ENCODE peak calls at places on chromosome 21, in nine cellular contexts. P is IMR-90; E is PC-3; Z is stomach; T is heart right ventricle; A is CD4-positive, CD25-positive, alpha-beta regulatory T cell; I is esophagus squamous epithelium; M is tibial artery; N is breast epithelium. Q is an unnamed sample. For H3K36me3 and H3K27me3, the result is how much of the 10 kb centered on the place peaks cover.

GRCh38 chr21:41429925-41430491 is 4.0 kb downstream of the MX1 start:
- DNase-seq in P (no peak), E (no peak), Z (no peak), T (no peak), A (no peak), I (no peak), M (no peak), N (no peak), Q (no peak)

GRCh38 chr21:17708541-17709265 is 96.0 kb upstream of the BTG3 start:
- DNase-seq in P (no peak), E (no peak), Z (no peak), T (no peak), A (no peak), I (no peak), M (no peak), N (no peak), Q (peak)

GRCh38 chr21:25512095-25513086 is 94.9 kb downstream of the MRPL39 start:
- DNase-seq in P (no peak), E (no peak), Z (no peak), T (no peak), A (no peak), I (no peak), M (peak), N (no peak), Q (no peak)

GRCh38 chr21:38942617-38943245 is 137.0 kb downstream of the ETS2 start:
- DNase-seq in P (no peak), E (no peak), Z (no peak), T (no peak), A (no peak), I (no peak), M (no peak), N (no peak), Q (no peak)

GRCh38 chr21:36792505-36792967 is 93.6 kb downstream of the SIM2 start:
- DNase-seq in P (peak), E (peak), Z (no peak), T (no peak), A (no peak), I (no peak), M (no peak), N (peak), Q (peak)

GRCh38 chr21:37207441-37208009 is 59.6 kb downstream of the VPS26C start:
- DNase-seq in P (no peak), E (peak), Z (no peak), T (no peak), A (no peak), I (no peak), M (no peak), N (peak), Q (peak)

GRCh38 chr21:37797403-37797802 is 118.9 kb downstream of the KCNJ6 start:
- DNase-seq in P (no peak), E (no peak), Z (no peak), T (no peak), A (no peak), I (no peak), M (no peak), N (no peak), Q (no peak)

GRCh38 chr21:38930838-38931237 is 125.1 kb downstream of the ETS2 start:
- DNase-seq in P (peak), E (no peak), Z (no peak), T (no peak), A (no peak), I (no peak), M (peak), N (no peak), Q (peak)

GRCh38 chr21:33799378-33800090 is 116.1 kb downstream of the ATP5PO start:
- DNase-seq in P (no peak), E (no peak), Z (no peak), T (peak), A (no peak), I (no peak), M (no peak), N (no peak), Q (no peak)

GRCh38 chr21:39022901-39023693 is 160.2 kb downstream of the PSMG1 start:
- DNase-seq in P (peak), E (no peak), Z (no peak), T (peak), A (no peak), I (no peak), M (no peak), N (peak), Q (no peak)

GRCh38 chr21:9839011-9839661 is 682.2 kb upstream of the TPTE start:
- DNase-seq in P (no peak), E (peak), Z (no peak), T (peak), A (no peak), I (no peak), M (no peak), N (no peak), Q (no peak)

GRCh38 chr21:33080376-33080775 is 10.4 kb downstream of the OLIG1 start:
- DNase-seq in P (no peak), E (no peak), Z (no peak), T (no peak), A (no peak), I (no peak), M (no peak), N (no peak), Q (no peak)

GRCh38 chr21:37449302-37449937 is 82.8 kb downstream of the DYRK1A start:
- DNase-seq in P (no peak), E (no peak), Z (no peak), T (no peak), A (no peak), I (no peak), M (no peak), N (no peak), Q (no peak)

GRCh38 chr21:36747815-36748381 is 49.0 kb downstream of the SIM2 start:
- DNase-seq in P (peak), E (no peak), Z (no peak), T (peak), A (no peak), I (no peak), M (no peak), N (no peak), Q (no peak)

GRCh38 chr21:21971384-21971783 is 973.2 kb downstream of the NCAM2 start:
- DNase-seq in P (no peak), E (peak), Z (no peak), T (no peak), A (no peak), I (no peak), M (no peak), N (no peak), Q (no peak)

GRCh38 chr21:38878394-38879179 is 72.9 kb downstream of the ETS2 start:
- DNase-seq in P (no peak), E (no peak), Z (no peak), T (no peak), A (no peak), I (no peak), M (no peak), N (no peak), Q (peak)

GRCh38 chr21:38938343-38938742 is 132.6 kb downstream of the ETS2 start:
- DNase-seq in P (peak), E (no peak), Z (no peak), T (no peak), A (peak), I (no peak), M (no peak), N (no peak), Q (no peak)

GRCh38 chr21:42223826-42224575 is 5.1 kb downstream of the ABCG1 start:
- DNase-seq in P (no peak), E (no peak), Z (no peak), T (no peak), A (no peak), I (no peak), M (no peak), N (no peak), Q (no peak)

GRCh38 chr21:40841524-40842196 is 5.3 kb downstream of the DSCAM start:
- DNase-seq in P (no peak), E (peak), Z (peak), T (peak), A (no peak), I (no peak), M (peak), N (peak), Q (peak)

GRCh38 chr21:14646893-14647292 is 100.8 kb upstream of the SAMSN1 start:
- DNase-seq in P (no peak), E (no peak), Z (no peak), T (no peak), A (no peak), I (no peak), M (no peak), N (no peak), Q (no peak)

GRCh38 chr21:33135925-33136324 is 66.0 kb downstream of the OLIG1 start:
- DNase-seq in P (no peak), E (no peak), Z (no peak), T (no peak), A (no peak), I (no peak), M (no peak), N (no peak), Q (no peak)

GRCh38 chr21:42233067-42233981 is 14.4 kb downstream of the ABCG1 start:
- DNase-seq in P (peak), E (peak), Z (peak), T (peak), A (peak), I (no peak), M (peak), N (peak), Q (peak)

GRCh38 chr21:39364949-39365348 is 16.1 kb upstream of the HMGN1 start:
- DNase-seq in P (peak), E (no peak), Z (no peak), T (no peak), A (no peak), I (no peak), M (no peak), N (no peak), Q (no peak)

GRCh38 chr21:39004776-39005605 is 178.3 kb downstream of the PSMG1 start:
- DNase-seq in P (peak), E (no peak), Z (peak), T (peak), A (no peak), I (no peak), M (peak), N (no peak), Q (peak)

GRCh38 chr21:43794857-43795256 is 5.5 kb downstream of the RRP1 start:
- DNase-seq in P (no peak), E (no peak), Z (no peak), T (no peak), A (no peak), I (no peak), M (no peak), N (no peak), Q (no peak)
- H3K36me3 ChIP-seq in P (half or more), E (half or more), Z (half or more), T (under half), A (half or more), I (under half), M (half or more), N (under half), Q (half or more)

GRCh38 chr21:28160378-28160777 is 832.3 kb downstream of the LTN1 start:
- DNase-seq in P (no peak), E (no peak), Z (no peak), T (no peak), A (no peak), I (no peak), M (peak), N (no peak), Q (no peak)
- H3K4me3 ChIP-seq in P (no peak), E (no peak), Z (no peak), T (no peak), A (no peak), I (no peak), M (no peak), N (no peak), Q (no peak)

GRCh38 chr21:44628707-44629391 is 2.0 kb downstream of the KRTAP10-9 start:
- DNase-seq in P (no peak), E (no peak), Z (no peak), T (no peak), A (no peak), I (no peak), M (no peak), N (no peak), Q (no peak)
- H3K27me3 ChIP-seq in P (under half), E (under half), Z (under half), T (under half), A (under half), I (under half), M (under half), N (under half), Q (under half)

DNA sequence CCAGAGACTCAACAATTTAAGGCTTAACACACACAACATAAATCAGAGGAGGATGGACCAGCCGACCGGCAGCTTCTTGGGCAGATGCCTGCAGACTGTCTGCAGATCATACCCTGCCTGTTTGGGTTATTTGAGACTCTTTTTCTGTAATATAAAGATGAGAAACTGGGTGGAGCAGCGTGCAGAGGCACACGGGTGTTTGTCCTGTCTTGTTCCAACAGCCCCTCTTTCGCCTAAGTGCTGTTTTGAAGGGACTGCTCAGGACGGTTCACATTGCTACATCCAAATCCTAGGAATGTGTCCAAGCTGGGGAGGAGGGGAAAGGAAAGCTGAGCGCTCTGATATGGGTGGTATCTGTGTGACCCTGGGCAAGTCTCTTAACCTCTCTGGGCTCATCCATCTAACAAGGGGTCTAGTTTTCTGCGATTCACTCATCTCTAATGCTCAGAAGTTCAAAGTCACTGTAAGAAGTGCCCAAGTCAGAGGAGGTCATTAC is 149.9 kb downstream of the CLIC6 start:
- DNase-seq in P (peak), E (no peak), Z (no peak), T (no peak), A (no peak), I (no peak), M (no peak), N (no peak), Q (peak)
- H3K36me3 ChIP-seq in P (under half), E (half or more), Z (half or more), T (under half), A (half or more), I (under half), M (under half), N (under half), Q (under half)

GRCh38 chr21:34886554-34887385 is 162.3 kb downstream of the RUNX1 start:
- DNase-seq in P (no peak), E (peak), Z (no peak), T (peak), A (peak), I (no peak), M (peak), N (no peak), Q (no peak)
- H3K4me3 ChIP-seq in P (peak), E (peak), Z (peak), T (peak), A (peak), I (peak), M (peak), N (peak), Q (peak)

GRCh38 chr21:29953690-29954089 is 13.9 kb upstream of the GRIK1 start:
- DNase-seq in P (no peak), E (no peak), Z (no peak), T (no peak), A (no peak), I (no peak), M (no peak), N (no peak), Q (no peak)
- H3K27me3 ChIP-seq in P (under half), E (under half), Z (under half), T (under half), A (under half), I (under half), M (under half), N (under half), Q (under half)

GRCh38 chr21:46648539-46648938 is 13.1 kb downstream of the PRMT2 start:
- DNase-seq in P (no peak), E (no peak), Z (no peak), T (no peak), A (no peak), I (no peak), M (no peak), N (no peak), Q (no peak)

GRCh38 chr21:46643379-46644177 is 8.1 kb downstream of the PRMT2 start:
- DNase-seq in P (no peak), E (no peak), Z (no peak), T (no peak), A (no peak), I (no peak), M (no peak), N (no peak), Q (no peak)

GRCh38 chr21:46646541-46647154 is 11.2 kb downstream of the PRMT2 start:
- DNase-seq in P (no peak), E (no peak), Z (no peak), T (no peak), A (no peak), I (no peak), M (no peak), N (no peak), Q (no peak)

GRCh38 chr21:46649356-46649755 is 13.9 kb downstream of the PRMT2 start:
- DNase-seq in P (no peak), E (no peak), Z (no peak), T (no peak), A (no peak), I (no peak), M (no peak), N (no peak), Q (no peak)

DNA sequence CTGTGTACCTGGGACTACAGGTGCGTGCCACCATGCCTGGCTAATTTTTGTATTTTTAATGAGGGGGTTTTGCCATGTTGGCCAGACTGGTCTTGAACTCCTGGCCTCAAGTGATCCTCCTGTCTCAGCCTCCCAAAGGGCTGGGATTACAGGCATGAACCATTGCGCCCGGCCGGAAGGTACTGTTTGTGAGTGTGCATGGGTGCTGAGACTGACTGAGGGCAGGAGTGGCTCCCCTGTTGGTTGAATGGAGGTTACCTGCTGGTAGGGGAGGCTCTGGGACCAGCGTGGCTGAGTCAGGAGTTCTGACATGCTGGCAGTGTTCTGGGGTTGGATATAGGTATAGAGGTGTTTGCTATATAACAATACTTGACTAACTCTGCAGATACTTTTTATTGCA is 10.4 kb downstream of the PRMT2 start:
- DNase-seq in P (no peak), E (no peak), Z (no peak), T (no peak), A (no peak), I (no peak), M (no peak), N (no peak), Q (no peak)
- H3K36me3 ChIP-seq in P (half or more), E (half or more), Z (half or more), T (half or more), A (half or more), I (under half), M (half or more), N (under half), Q (under half)

GRCh38 chr21:16071761-16072160 is 342.0 kb downstream of the USP25 start:
- DNase-seq in P (no peak), E (no peak), Z (no peak), T (no peak), A (no peak), I (no peak), M (no peak), N (no peak), Q (no peak)

GRCh38 chr21:16072692-16073091 is 342.9 kb downstream of the USP25 start:
- DNase-seq in P (peak), E (peak), Z (no peak), T (no peak), A (no peak), I (no peak), M (no peak), N (no peak), Q (no peak)

GRCh38 chr21:16073571-16073970 is 343.8 kb downstream of the USP25 start:
- DNase-seq in P (no peak), E (no peak), Z (no peak), T (no peak), A (no peak), I (no peak), M (no peak), N (no peak), Q (no peak)

GRCh38 chr21:16071082-16071481 is 341.3 kb downstream of the USP25 start:
- DNase-seq in P (no peak), E (no peak), Z (no peak), T (no peak), A (no peak), I (no peak), M (no peak), N (no peak), Q (no peak)

GRCh38 chr21:16072176-16072575 is 342.4 kb downstream of the USP25 start:
- DNase-seq in P (no peak), E (no peak), Z (no peak), T (no peak), A (no peak), I (no peak), M (no peak), N (no peak), Q (no peak)
- H3K4me3 ChIP-seq in P (no peak), E (no peak), Z (no peak), T (no peak), A (no peak), I (no peak), M (no peak), N (peak), Q (no peak)

DNA sequence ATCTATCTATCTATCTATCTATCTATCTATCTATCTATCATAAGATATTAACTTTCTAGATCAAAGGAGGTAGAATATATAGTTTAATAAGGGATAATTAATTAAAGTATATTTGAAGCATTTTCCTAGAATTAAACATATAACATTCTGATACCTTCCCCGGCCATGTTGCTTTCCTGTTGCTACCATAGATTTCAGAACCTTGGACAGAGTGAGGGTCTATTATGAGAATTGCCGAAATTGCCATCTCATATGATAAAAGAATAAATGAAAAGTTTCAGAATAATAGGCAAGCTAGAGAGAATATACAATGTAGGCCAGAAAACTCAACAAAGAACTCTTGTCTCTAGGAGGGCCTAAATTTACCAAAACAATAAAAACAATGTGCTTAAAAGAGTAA is 706.1 kb upstream of the TMPRSS15 start:
- DNase-seq in P (no peak), E (no peak), Z (no peak), T (no peak), A (no peak), I (no peak), M (no peak), N (no peak), Q (no peak)
- H3K27me3 ChIP-seq in P (under half), E (under half), Z (under half), T (under half), A (under half), I (under half), M (under half), N (under half), Q (under half)

Q was measured in bronchial epithelial cell.